ENCODE peak calls at places on chromosomes 3 and 15, in six cellular contexts. X is heart left ventricle, N is stomach, D is A549, Z is IMR-90, W is body of pancreas. F is an unnamed sample.

GRCh38 chr3:112734718-112735350 is 93.9 kb upstream of the CCDC80 start:
- DNase-seq in X (peak; percentile 49), N (peak; percentile 65), D (peak; percentile 52), Z (peak; percentile 78), W (peak; percentile 62), F (no peak)

GRCh38 chr15:25235391-25235790 is 203.4 kb downstream of the UBE3A start:
- DNase-seq in X (no peak), N (no peak), D (no peak), Z (no peak), W (no peak), F (no peak)

GRCh38 chr15:71275098-71275497 is 159.8 kb downstream of the THSD4 start:
- DNase-seq in X (no peak), N (no peak), D (no peak), Z (peak; percentile 92), W (no peak), F (no peak)

GRCh38 chr15:56349554-56349953 is 15.7 kb upstream of the TEX9 start:
- DNase-seq in X (no peak), N (no peak), D (no peak), Z (no peak), W (no peak), F (no peak)

GRCh38 chr15:52164631-52165265 is 26.4 kb downstream of the GNB5 start:
- DNase-seq in X (no peak), N (no peak), D (no peak), Z (peak; percentile 45), W (no peak), F (no peak)

GRCh38 chr15:67805871-67806538 is 19.3 kb upstream of the SKOR1 start:
- DNase-seq in X (no peak), N (peak; percentile 10), D (no peak), Z (no peak), W (no peak), F (peak; percentile 37)

GRCh38 chr3:57949779-57950618 is 58.2 kb upstream of the FLNB start:
- DNase-seq in X (peak; percentile 67), N (peak; percentile 54), D (peak; percentile 57), Z (no peak), W (peak; percentile 63), F (no peak)

GRCh38 chr15:60592386-60593339 is 113.7 kb upstream of the ICE2 start:
- DNase-seq in X (peak; percentile 89), N (peak; percentile 86), D (peak; percentile 9), Z (peak; percentile 68), W (peak; percentile 94), F (peak; percentile 84)

GRCh38 chr3:27228805-27229204 is 140.4 kb downstream of the NEK10 start:
- DNase-seq in X (no peak), N (no peak), D (no peak), Z (no peak), W (no peak), F (no peak)

GRCh38 chr15:69002783-69003182 is 11.7 kb upstream of the NOX5 start:
- DNase-seq in X (no peak), N (no peak), D (no peak), Z (no peak), W (no peak), F (no peak)

GRCh38 chr3:129975332-129976090 is 991 bp downstream of the TRH start:
- DNase-seq in X (no peak), N (no peak), D (no peak), Z (no peak), W (peak; percentile 16), F (no peak)

GRCh38 chr3:162994165-162994564 is 1497.6 kb downstream of the OTOL1 start:
- DNase-seq in X (no peak), N (no peak), D (no peak), Z (no peak), W (no peak), F (no peak)

GRCh38 chr15:71083349-71083748 is 31.9 kb upstream of the THSD4 start:
- DNase-seq in X (peak; percentile 73), N (no peak), D (no peak), Z (peak; percentile 91), W (peak; percentile 8), F (no peak)

GRCh38 chr3:125214738-125215137 is 2.2 kb upstream of the SLC12A8 start:
- DNase-seq in X (no peak), N (no peak), D (no peak), Z (no peak), W (no peak), F (no peak)

GRCh38 chr3:38969321-38970235 is 82.2 kb downstream of the SCN11A start:
- DNase-seq in X (no peak), N (no peak), D (no peak), Z (no peak), W (no peak), F (no peak)

GRCh38 chr15:74983725-74984231 is 11.6 kb upstream of the SCAMP5 start:
- DNase-seq in X (no peak), N (no peak), D (peak; percentile 56), Z (no peak), W (no peak), F (no peak)

GRCh38 chr3:189652042-189652441 is 20.9 kb downstream of the TP63 start:
- DNase-seq in X (no peak), N (no peak), D (no peak), Z (peak; percentile 30), W (no peak), F (no peak)

GRCh38 chr3:52679139-52679538 is 6.6 kb downstream of the PBRM1 start:
- DNase-seq in X (no peak), N (no peak), D (no peak), Z (no peak), W (no peak), F (no peak)

GRCh38 chr3:71709908-71710511 is 15.2 kb downstream of the EIF4E3 start:
- DNase-seq in X (no peak), N (no peak), D (no peak), Z (no peak), W (peak; percentile 39), F (no peak)

GRCh38 chr3:88061749-88062148 is 2.7 kb downstream of the ZNF654 start:
- DNase-seq in X (no peak), N (no peak), D (no peak), Z (no peak), W (no peak), F (no peak)

GRCh38 chr15:63978511-63979226 is 67.6 kb downstream of the DAPK2 start:
- DNase-seq in X (peak; percentile 83), N (no peak), D (no peak), Z (no peak), W (no peak), F (peak; percentile 46)

GRCh38 chr3:114685053-114685630 is 391.3 kb downstream of the TIGIT start:
- DNase-seq in X (no peak), N (peak; percentile 29), D (no peak), Z (no peak), W (no peak), F (no peak)

GRCh38 chr15:55526559-55527036 is 18.6 kb upstream of the DNAAF4 start:
- DNase-seq in X (no peak), N (no peak), D (peak; percentile 26), Z (peak; percentile 71), W (peak; percentile 43), F (no peak)

GRCh38 chr15:85276508-85276907 is 103.9 kb upstream of the AKAP13 start:
- DNase-seq in X (no peak), N (no peak), D (no peak), Z (no peak), W (no peak), F (no peak)
- H3K4me3 ChIP-seq in X (no peak overlapping the region), N (no peak overlapping the region), D (no peak overlapping the region), Z (no peak overlapping the region), W (no peak overlapping the region), F (no peak overlapping the region)

GRCh38 chr3:9793161-9793781 is 389 bp downstream of the ARPC4 start:
- DNase-seq in X (peak; percentile 44), N (no peak), D (no peak), Z (peak; percentile 44), W (peak; percentile 23), F (no peak)
- TF ChIP-seq POLR2A in X (no peak), N (no peak), D (no peak), Z (peak; percentile 13), W (no peak), F (no peak)

GRCh38 chr15:66080791-66081475 is 172.6 kb downstream of the MEGF11 start:
- DNase-seq in X (peak; percentile 41), N (no peak), D (peak; percentile 47), Z (peak; percentile 58), W (peak; percentile 65), F (no peak)
- TF ChIP-seq CTCF in X (no peak), N (no peak), D (peak; percentile 19), Z (no peak), W (peak; percentile 49), F (no peak)

DNA sequence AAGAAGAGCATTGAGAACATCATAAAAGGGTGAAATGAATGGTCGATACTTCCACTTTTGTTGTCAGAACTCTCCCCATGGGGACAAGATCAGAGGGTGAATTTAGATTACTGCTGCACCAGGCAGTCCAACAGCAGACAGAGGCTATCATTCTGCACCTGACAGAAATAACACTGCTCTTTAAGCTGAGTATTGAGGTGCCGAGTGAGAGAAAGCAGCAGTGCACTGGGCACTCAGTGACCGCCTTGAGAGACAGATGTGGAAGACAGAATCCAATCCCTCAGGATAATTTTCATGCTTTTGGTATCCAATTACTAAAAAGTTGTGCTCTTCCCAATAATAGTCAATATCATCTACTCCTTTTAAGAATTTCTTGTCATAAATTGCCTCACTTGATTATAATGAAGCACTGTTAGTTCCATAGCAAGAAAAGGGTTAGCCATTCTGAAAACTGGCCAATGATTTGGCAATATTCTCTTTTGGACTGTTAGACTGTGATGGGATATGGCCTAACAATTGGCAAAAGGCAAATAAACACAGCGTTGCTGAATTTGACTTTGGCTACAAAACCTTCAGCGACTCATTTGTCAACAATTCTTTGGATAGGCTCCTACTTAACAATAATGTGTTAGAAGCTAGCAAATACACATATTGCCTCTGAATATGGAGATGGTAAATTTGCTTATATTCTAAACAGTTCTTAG is 5.5 kb downstream of the FGF7 start:
- DNase-seq in X (peak; percentile 66), N (no peak), D (no peak), Z (peak; percentile 64), W (no peak), F (no peak)
- H3K4me3 ChIP-seq in X (peak overlapping the region; percentile 10), N (peak overlapping the region; percentile 1), D (no peak overlapping the region), Z (peak overlapping the region; percentile 23), W (no peak overlapping the region), F (no peak overlapping the region)

GRCh38 chr3:141337523-141337854 is 30.8 kb upstream of the ZBTB38 start:
- DNase-seq in X (no peak), N (no peak), D (no peak), Z (no peak), W (no peak), F (no peak)
- TF ChIP-seq POLR2A in X (no peak), N (no peak), D (no peak), Z (no peak), W (no peak), F (no peak)

GRCh38 chr3:50337175-50337861 is 3.3 kb downstream of the RASSF1 start:
- DNase-seq in X (peak; percentile 100), N (peak; percentile 100), D (peak; percentile 97), Z (peak; percentile 99), W (peak; percentile 100), F (peak; percentile 99)
- TF ChIP-seq CTCF in X (no peak), N (no peak), D (no peak), Z (no peak), W (no peak), F (no peak)

F was measured in lower leg skin.